ENCODE peak calls at places on chromosome 16, in six cellular contexts. O is naive thymus-derived CD4-positive, alpha-beta T cell; G is activated T-cell treated with anti-CD3 and anti-CD28 coated beads, Interleukin-2, amount 50 U/mL, for 4 hours; W is T-cell; Y is sciatic nerve; P is activated CD8-positive, alpha-beta memory T cell treated with anti-CD3 and anti-CD28 coated beads, Interleukin-2, amount 10 ng/mL, durations not matched to agents 7 days and 5 days. D is an unnamed sample.
A peak's percentile ranks its signal among the peaks of the same experiment; 100 is the strongest.

GRCh38 chr16:82628741-82629140 is 2.0 kb downstream of the CDH13 start:
- ATAC-seq in P (no peak), W (no peak), Y (no peak), G (no peak), O (no peak), D (no peak)

GRCh38 chr16:84572096-84572495 is 45.8 kb downstream of the COTL1 start:
- ATAC-seq in P (no peak), O (no peak), W (no peak), G (no peak), Y (no peak), D (no peak)

GRCh38 chr16:79278506-79278905 is 322.0 kb downstream of the MAF start:
- ATAC-seq in P (peak; percentile 93), G (peak; percentile 90), W (peak; percentile 89), Y (no peak), O (peak; percentile 85), D (no peak)

GRCh38 chr16:79348521-79349306 is 251.8 kb downstream of the MAF start:
- ATAC-seq in O (no peak), P (no peak), Y (no peak), G (no peak), W (no peak), D (no peak)

GRCh38 chr16:48123104-48123788 is 32.5 kb downstream of the ABCC12 start:
- ATAC-seq in O (no peak), Y (no peak), P (peak; percentile 80), W (peak; percentile 20), G (peak; percentile 88), D (no peak)

GRCh38 chr16:14077918-14078317 is 6.8 kb downstream of the MRTFB start:
- ATAC-seq in W (no peak), G (no peak), P (no peak), O (no peak), Y (no peak), D (no peak)

GRCh38 chr16:5062790-5063765 is 2.7 kb downstream of the C16orf89 start:
- ATAC-seq in P (no peak), Y (no peak), G (no peak), O (no peak), W (no peak), D (no peak)

GRCh38 chr16:4338125-4338582 is 13.0 kb downstream of the PAM16 start:
- ATAC-seq in G (no peak), W (no peak), O (no peak), P (no peak), Y (peak; percentile 2), D (no peak)

GRCh38 chr16:82047374-82047773 is 12.3 kb downstream of the HSD17B2 start:
- ATAC-seq in G (no peak), P (no peak), W (no peak), Y (no peak), O (no peak), D (no peak)

D was measured in gastroesophageal sphincter.